ENCODE peak calls at places on chromosome 5, in ten cellular contexts. Y is substantia nigra, K is sciatic nerve, M is NCI-H1436 treated with DMSO at 0.1 percent for 48 hours, X is Calu3, C is T-helper 2 cell, P is islet precursor cell, L is A172, H is dorsolateral prefrontal cortex, D is GM10248. G is an unnamed sample.

GRCh38 chr5:93580387-93581100 is 475 bp downstream of the NR2F1-AS1 start:
- DNase-seq in M (no peak), X (peak; percentile 37), L (peak; percentile 11), H (no peak), K (peak; percentile 67), D (peak; percentile 16), P (peak; percentile 60), C (no peak), Y (no peak), G (no peak)

GRCh38 chr5:23490993-23491392 is 16.4 kb upstream of the PRDM9 start:
- DNase-seq in L (no peak), M (no peak), C (no peak), H (no peak), Y (no peak), X (no peak), D (no peak), P (no peak), K (no peak), G (no peak)

GRCh38 chr5:169901896-169902295 is 78.4 kb downstream of the INSYN2B start:
- DNase-seq in L (no peak), D (no peak), P (no peak), X (no peak), K (no peak), H (no peak), M (no peak), Y (no peak), C (no peak), G (no peak)

GRCh38 chr5:45601424-45601823 is 94.8 kb downstream of the HCN1 start:
- DNase-seq in H (no peak), C (no peak), Y (no peak), D (no peak), L (no peak), K (no peak), M (no peak), X (no peak), P (no peak), G (no peak)

GRCh38 chr5:51471642-51472041 is 88.4 kb downstream of the ISL1 start:
- DNase-seq in K (no peak), L (no peak), D (no peak), P (no peak), M (no peak), H (no peak), Y (no peak), C (no peak), X (no peak), G (no peak)

GRCh38 chr5:179154991-179155955 is 95.1 kb downstream of the ZNF354C start:
- DNase-seq in D (no peak), C (no peak), X (no peak), K (peak; percentile 48), P (peak; percentile 45), Y (no peak), L (no peak), M (no peak), H (peak; percentile 22), G (no peak)

GRCh38 chr5:65708140-65708539 is 13.8 kb downstream of the SGTB start:
- DNase-seq in L (no peak), C (no peak), D (no peak), P (no peak), K (no peak), Y (no peak), M (no peak), H (no peak), X (no peak), G (no peak)

GRCh38 chr5:575636-576035 is 36.5 kb upstream of the CEP72 start:
- DNase-seq in L (no peak), M (no peak), Y (no peak), P (no peak), K (no peak), X (no peak), D (no peak), H (no peak), C (no peak), G (no peak)

GRCh38 chr5:61624966-61625681 is 293.1 kb downstream of the ZSWIM6 start:
- DNase-seq in K (no peak), P (no peak), L (no peak), Y (no peak), H (no peak), C (no peak), D (no peak), M (no peak), X (no peak), G (no peak)

GRCh38 chr5:55324815-55325418 is 17.1 kb downstream of the MTREX start:
- DNase-seq in P (no peak), Y (no peak), M (no peak), H (no peak), X (no peak), K (no peak), L (peak; percentile 22), C (no peak), D (peak; percentile 29), G (peak; percentile 31)

GRCh38 chr5:66307647-66308257 is 163.7 kb downstream of the SREK1 start:
- DNase-seq in L (peak; percentile 64), C (no peak), K (no peak), P (no peak), M (peak; percentile 52), Y (no peak), D (peak; percentile 52), X (no peak), H (no peak), G (peak; percentile 56)

GRCh38 chr5:176812269-176813259 is 2.2 kb downstream of the UNC5A start:
- DNase-seq in K (no peak), H (no peak), Y (no peak), D (peak; percentile 60), X (peak; percentile 89), C (no peak), P (peak; percentile 81), L (no peak), M (no peak), G (peak; percentile 62)

GRCh38 chr5:155263381-155263780 is 249.8 kb downstream of the KIF4B start:
- DNase-seq in P (peak; percentile 2), C (no peak), X (no peak), L (no peak), D (no peak), Y (no peak), M (no peak), K (no peak), H (no peak), G (no peak)

GRCh38 chr5:24642022-24642421 is 2.8 kb downstream of the CDH10 start:
- DNase-seq in D (no peak), C (no peak), K (no peak), X (peak; percentile 2), H (no peak), M (no peak), P (no peak), L (peak; percentile 52), Y (peak; percentile 1), G (peak; percentile 29)

GRCh38 chr5:173320259-173320658 is 8.0 kb downstream of the STC2 start:
- DNase-seq in Y (no peak), H (no peak), P (no peak), K (no peak), M (no peak), C (no peak), L (no peak), X (no peak), D (no peak), G (no peak)

GRCh38 chr5:80374188-80374587 is 33.7 kb upstream of the ZFYVE16 start:
- DNase-seq in H (no peak), P (no peak), L (no peak), K (no peak), X (no peak), C (no peak), D (no peak), M (no peak), Y (no peak), G (no peak)

GRCh38 chr5:53430618-53431252 is 49.7 kb upstream of the FST start:
- DNase-seq in C (no peak), Y (no peak), L (peak; percentile 77), D (no peak), H (no peak), X (peak; percentile 34), P (no peak), K (no peak), M (no peak), G (no peak)

GRCh38 chr5:154390746-154391359 is 54.9 kb upstream of the SAP30L start:
- DNase-seq in D (no peak), Y (no peak), M (no peak), H (no peak), C (no peak), P (no peak), K (no peak), L (no peak), X (no peak), G (no peak)

GRCh38 chr5:76291305-76292077 is 111.6 kb upstream of the IQGAP2 start:
- DNase-seq in D (no peak), C (no peak), M (no peak), X (peak; percentile 92), Y (no peak), H (no peak), K (no peak), P (no peak), L (no peak), G (peak; percentile 33)

GRCh38 chr5:73242741-73243140 is 69.7 kb downstream of the TMEM174 start:
- DNase-seq in Y (no peak), D (no peak), H (no peak), M (no peak), L (no peak), X (no peak), K (no peak), P (no peak), C (no peak), G (no peak)

GRCh38 chr5:156815988-156816599 is 34.0 kb upstream of the PPP1R2B start:
- DNase-seq in P (peak; percentile 63), Y (no peak), M (no peak), X (peak; percentile 64), L (peak; percentile 25), H (no peak), D (peak; percentile 46), K (no peak), C (no peak), G (peak; percentile 66)

GRCh38 chr5:23466401-23466886 is 41.0 kb upstream of the PRDM9 start:
- DNase-seq in Y (no peak), H (no peak), L (peak; percentile 87), P (no peak), K (no peak), M (no peak), C (no peak), X (peak; percentile 37), D (no peak), G (no peak)